ENCODE peak calls at places on chromosome 13, in six cellular contexts. One of them, this sample, is unnamed.

GRCh38 chr13:41284512-41285288 is 21.3 kb upstream of the MTRF1 start:
- DNase-seq in stomach: peak; percentile 35
- DNase-seq in breast epithelium: no peak
- DNase-seq in esophagus squamous epithelium: no peak
- DNase-seq in mammary epithelial cell: peak; percentile 96
- DNase-seq in PC-3: peak; percentile 95
- DNase-seq in this sample: peak; percentile 57

GRCh38 chr13:46149272-46150133 is 32.5 kb downstream of the LCP1 start:
- DNase-seq in mammary epithelial cell: peak; percentile 84
- DNase-seq in PC-3: peak; percentile 46
- DNase-seq in breast epithelium: no peak
- DNase-seq in esophagus squamous epithelium: no peak
- DNase-seq in stomach: no peak
- DNase-seq in this sample: no peak

GRCh38 chr13:62320129-62320724 is 904.6 kb upstream of the PCDH20 start:
- DNase-seq in mammary epithelial cell: peak; percentile 0
- DNase-seq in PC-3: peak; percentile 49
- DNase-seq in stomach: no peak
- DNase-seq in breast epithelium: no peak
- DNase-seq in esophagus squamous epithelium: no peak
- DNase-seq in this sample: no peak

GRCh38 chr13:106526748-106527488 is 8.5 kb downstream of the EFNB2 start:
- DNase-seq in mammary epithelial cell: no peak
- DNase-seq in PC-3: no peak
- DNase-seq in breast epithelium: no peak
- DNase-seq in stomach: no peak
- DNase-seq in esophagus squamous epithelium: no peak
- DNase-seq in this sample: no peak

GRCh38 chr13:100349594-100349993 is 239.0 kb downstream of the GGACT start:
- DNase-seq in mammary epithelial cell: no peak
- DNase-seq in esophagus squamous epithelium: no peak
- DNase-seq in stomach: no peak
- DNase-seq in breast epithelium: no peak
- DNase-seq in PC-3: no peak
- DNase-seq in this sample: no peak

GRCh38 chr13:97133554-97133953 is 88.6 kb upstream of the MBNL2 start:
- DNase-seq in PC-3: no peak
- DNase-seq in breast epithelium: no peak
- DNase-seq in stomach: no peak
- DNase-seq in mammary epithelial cell: no peak
- DNase-seq in esophagus squamous epithelium: no peak
- DNase-seq in this sample: no peak

GRCh38 chr13:100892981-100893380 is 218.4 kb upstream of the TMTC4 start:
- DNase-seq in stomach: no peak
- DNase-seq in breast epithelium: no peak
- DNase-seq in PC-3: no peak
- DNase-seq in mammary epithelial cell: no peak
- DNase-seq in esophagus squamous epithelium: no peak
- DNase-seq in this sample: no peak

GRCh38 chr13:31545616-31546015 is 193.7 kb upstream of the RXFP2 start:
- DNase-seq in breast epithelium: no peak
- DNase-seq in mammary epithelial cell: no peak
- DNase-seq in stomach: no peak
- DNase-seq in PC-3: no peak
- DNase-seq in esophagus squamous epithelium: no peak
- DNase-seq in this sample: no peak

GRCh38 chr13:99617474-99618255 is 116.4 kb downstream of the TM9SF2 start:
- DNase-seq in PC-3: peak; percentile 46
- DNase-seq in mammary epithelial cell: no peak
- DNase-seq in stomach: no peak
- DNase-seq in esophagus squamous epithelium: no peak
- DNase-seq in breast epithelium: no peak
- DNase-seq in this sample: peak; percentile 84

GRCh38 chr13:74825170-74825948 is 656.6 kb downstream of the TBC1D4 start:
- DNase-seq in esophagus squamous epithelium: no peak
- DNase-seq in PC-3: peak; percentile 84
- DNase-seq in mammary epithelial cell: peak; percentile 86
- DNase-seq in breast epithelium: no peak
- DNase-seq in stomach: no peak
- DNase-seq in this sample: no peak

GRCh38 chr13:40563350-40564125 is 102.9 kb downstream of the FOXO1 start:
- DNase-seq in mammary epithelial cell: no peak
- DNase-seq in PC-3: no peak
- DNase-seq in stomach: no peak
- DNase-seq in esophagus squamous epithelium: no peak
- DNase-seq in breast epithelium: no peak
- DNase-seq in this sample: no peak

DNA sequence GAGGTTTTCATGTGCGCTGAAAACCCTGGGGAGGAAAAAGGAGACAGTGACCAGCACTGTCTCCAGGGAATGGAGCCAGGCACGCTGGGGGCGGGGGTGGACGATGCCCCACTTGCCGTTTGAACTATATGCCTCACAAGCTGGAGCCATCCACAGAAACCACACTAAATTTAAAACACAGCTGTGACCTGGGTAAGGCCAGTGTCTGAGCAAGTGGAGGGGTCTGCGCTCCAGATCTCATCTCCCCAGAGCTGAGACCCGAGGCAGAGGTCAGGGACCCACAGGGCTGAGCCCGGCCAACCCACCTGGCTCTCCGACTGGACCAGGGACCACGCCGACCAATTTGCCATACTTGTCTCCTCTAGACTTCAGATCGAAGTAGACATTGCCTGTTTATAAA is 23.2 kb downstream of the CARS2 start:
- DNase-seq in mammary epithelial cell: no peak
- DNase-seq in esophagus squamous epithelium: no peak
- DNase-seq in stomach: no peak
- DNase-seq in PC-3: no peak
- DNase-seq in breast epithelium: no peak
- DNase-seq in this sample: no peak
- H3K36me3 ChIP-seq in mammary epithelial cell: peaks cover 36% of the 10 kb centered on the region
- H3K36me3 ChIP-seq in esophagus squamous epithelium: peaks cover 96% of the 10 kb centered on the region
- H3K36me3 ChIP-seq in stomach: peaks cover 91% of the 10 kb centered on the region
- H3K36me3 ChIP-seq in PC-3: peaks cover 17% of the 10 kb centered on the region
- H3K36me3 ChIP-seq in breast epithelium: no peaks in the 10 kb centered on the region
- H3K36me3 ChIP-seq in this sample: peaks cover 2% of the 10 kb centered on the region

DNA sequence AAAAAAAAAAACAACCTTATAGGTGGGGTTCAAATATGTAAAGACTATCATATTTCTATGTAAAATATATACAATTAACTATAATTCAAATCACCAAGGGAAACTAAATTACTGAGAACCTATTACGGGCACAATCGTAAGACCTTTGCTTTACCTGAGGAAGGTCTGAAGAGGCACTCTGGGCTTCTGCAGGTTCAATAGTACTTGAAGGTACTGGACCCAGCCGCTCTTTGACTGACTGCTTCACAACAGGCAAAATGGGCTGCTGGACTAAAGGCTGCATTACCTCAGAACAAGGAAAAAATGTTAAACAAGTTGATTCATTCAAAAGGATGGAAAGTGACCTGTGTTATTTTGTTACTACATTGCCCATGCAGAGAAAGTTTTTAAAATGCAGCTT is 51.8 kb downstream of the RBM26 start:
- DNase-seq in mammary epithelial cell: no peak
- DNase-seq in stomach: no peak
- DNase-seq in esophagus squamous epithelium: no peak
- DNase-seq in breast epithelium: no peak
- DNase-seq in PC-3: no peak
- DNase-seq in this sample: no peak
- H3K36me3 ChIP-seq in mammary epithelial cell: peaks cover 42% of the 10 kb centered on the region
- H3K36me3 ChIP-seq in stomach: peaks cover 89% of the 10 kb centered on the region
- H3K36me3 ChIP-seq in esophagus squamous epithelium: peaks cover 99% of the 10 kb centered on the region
- H3K36me3 ChIP-seq in breast epithelium: peaks cover 8% of the 10 kb centered on the region
- H3K36me3 ChIP-seq in PC-3: peaks cover 47% of the 10 kb centered on the region
- H3K36me3 ChIP-seq in this sample: no peaks in the 10 kb centered on the region

DNA sequence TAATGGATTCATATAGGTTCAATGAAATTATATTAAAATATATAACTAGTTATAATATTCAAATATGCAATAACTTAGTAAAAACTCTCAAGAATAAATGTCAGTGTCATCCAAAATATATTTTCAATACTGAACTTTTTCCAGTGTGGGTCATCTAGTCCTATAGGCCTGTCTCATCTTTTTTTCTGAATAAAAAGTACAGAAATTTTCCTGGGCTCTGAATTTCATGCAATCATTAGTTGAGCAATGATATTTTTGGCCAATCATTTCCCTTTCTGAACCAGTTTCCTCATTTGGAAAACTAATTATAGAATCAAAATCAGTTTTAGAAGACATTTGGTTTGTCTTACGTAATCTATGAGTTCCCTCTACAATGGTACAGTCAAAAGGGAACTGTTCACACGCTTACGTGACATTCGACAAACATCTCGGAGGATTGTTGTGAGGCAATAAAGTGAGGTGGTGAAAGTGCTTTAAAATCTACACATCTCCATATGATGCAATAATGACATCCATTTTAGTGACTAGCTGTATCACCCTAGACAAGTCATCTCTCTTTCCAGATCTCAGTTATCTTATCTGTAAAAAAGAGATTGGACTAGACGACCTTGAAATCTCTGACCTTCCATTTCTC is 26.9 kb downstream of the FLT1 start:
- DNase-seq in esophagus squamous epithelium: no peak
- DNase-seq in breast epithelium: no peak
- DNase-seq in PC-3: no peak
- DNase-seq in stomach: no peak
- DNase-seq in mammary epithelial cell: no peak
- DNase-seq in this sample: no peak
- H3K36me3 ChIP-seq in esophagus squamous epithelium: no peaks in the 10 kb centered on the region
- H3K36me3 ChIP-seq in breast epithelium: no peaks in the 10 kb centered on the region
- H3K36me3 ChIP-seq in PC-3: no peaks in the 10 kb centered on the region
- H3K36me3 ChIP-seq in stomach: no peaks in the 10 kb centered on the region
- H3K36me3 ChIP-seq in mammary epithelial cell: no peaks in the 10 kb centered on the region
- H3K36me3 ChIP-seq in this sample: no peaks in the 10 kb centered on the region

DNA sequence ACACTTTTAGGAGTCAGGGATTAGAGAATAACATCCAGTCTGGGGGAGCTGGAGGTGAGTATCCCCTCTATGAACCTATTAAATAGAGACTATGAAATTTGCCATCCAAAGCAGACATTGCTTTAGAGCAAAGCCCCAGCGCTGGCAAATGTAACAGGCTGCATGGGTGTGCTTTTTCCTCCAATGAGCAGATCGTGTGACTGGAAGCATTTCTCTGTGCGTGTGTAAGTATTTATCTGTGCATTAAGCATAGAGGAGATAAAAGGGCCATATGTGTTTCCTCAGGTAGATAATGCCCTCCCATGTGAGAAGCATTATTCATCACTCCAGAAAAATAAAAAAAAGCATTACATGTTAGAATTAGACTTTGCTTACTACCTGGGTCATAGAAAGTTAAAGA is 924 bp downstream of the TNFSF13B start:
- DNase-seq in PC-3: no peak
- DNase-seq in esophagus squamous epithelium: no peak
- DNase-seq in breast epithelium: no peak
- DNase-seq in mammary epithelial cell: no peak
- DNase-seq in stomach: no peak
- DNase-seq in this sample: no peak
- H3K36me3 ChIP-seq in PC-3: no peaks in the 10 kb centered on the region
- H3K36me3 ChIP-seq in esophagus squamous epithelium: no peaks in the 10 kb centered on the region
- H3K36me3 ChIP-seq in breast epithelium: no peaks in the 10 kb centered on the region
- H3K36me3 ChIP-seq in mammary epithelial cell: no peaks in the 10 kb centered on the region
- H3K36me3 ChIP-seq in stomach: no peaks in the 10 kb centered on the region
- H3K36me3 ChIP-seq in this sample: no peaks in the 10 kb centered on the region